ENCODE peak calls at places on chromosomes 5 and 9, in nine cellular contexts. One of them, this sample, is unnamed.

GRCh38 chr5:81751009-81751835 is at the start of gene SSBP2:
- DNase-seq in Calu3: peak; percentile 100
- DNase-seq in stimulated activated CD4-positive, alpha-beta T cell treated with anti-CD3 and anti-CD28 coated beads, Interleukin-4, amount 100 ng/mL, for 24 hours: peak; percentile 98
- DNase-seq in KG1: peak; percentile 100
- DNase-seq in NCI-H2081: peak; percentile 94
- DNase-seq in RWPE2: peak; percentile 98
- DNase-seq in breast epithelium: peak; percentile 100
- DNase-seq in nephron progenitor cell: peak; percentile 100
- DNase-seq in tibial artery: peak; percentile 99
- DNase-seq in this sample: peak; percentile 97

GRCh38 chr9:128504485-128505413 is at the start of gene GLE1:
- DNase-seq in KG1: peak; percentile 93
- DNase-seq in Calu3: peak; percentile 94
- DNase-seq in breast epithelium: peak; percentile 91
- DNase-seq in stimulated activated CD4-positive, alpha-beta T cell treated with anti-CD3 and anti-CD28 coated beads, Interleukin-4, amount 100 ng/mL, for 24 hours: peak; percentile 96
- DNase-seq in nephron progenitor cell: peak; percentile 99
- DNase-seq in RWPE2: peak; percentile 93
- DNase-seq in tibial artery: peak; percentile 93
- DNase-seq in NCI-H2081: peak; percentile 92
- DNase-seq in this sample: peak; percentile 94

GRCh38 chr9:18980124-18980660 is 52.8 kb downstream of the SAXO1 start:
- DNase-seq in KG1: no peak
- DNase-seq in breast epithelium: no peak
- DNase-seq in RWPE2: no peak
- DNase-seq in stimulated activated CD4-positive, alpha-beta T cell treated with anti-CD3 and anti-CD28 coated beads, Interleukin-4, amount 100 ng/mL, for 24 hours: no peak
- DNase-seq in tibial artery: no peak
- DNase-seq in Calu3: no peak
- DNase-seq in NCI-H2081: no peak
- DNase-seq in nephron progenitor cell: no peak
- DNase-seq in this sample: no peak

GRCh38 chr9:128712451-128713410 is 10.4 kb downstream of the PKN3 start:
- DNase-seq in Calu3: no peak
- DNase-seq in tibial artery: peak; percentile 10
- DNase-seq in nephron progenitor cell: no peak
- DNase-seq in RWPE2: peak; percentile 56
- DNase-seq in breast epithelium: no peak
- DNase-seq in stimulated activated CD4-positive, alpha-beta T cell treated with anti-CD3 and anti-CD28 coated beads, Interleukin-4, amount 100 ng/mL, for 24 hours: no peak
- DNase-seq in KG1: no peak
- DNase-seq in NCI-H2081: no peak
- DNase-seq in this sample: no peak

GRCh38 chr9:71783120-71783523 is 14.8 kb upstream of the CEMIP2 start:
- DNase-seq in KG1: no peak
- DNase-seq in Calu3: peak; percentile 34
- DNase-seq in tibial artery: no peak
- DNase-seq in stimulated activated CD4-positive, alpha-beta T cell treated with anti-CD3 and anti-CD28 coated beads, Interleukin-4, amount 100 ng/mL, for 24 hours: peak; percentile 89
- DNase-seq in breast epithelium: no peak
- DNase-seq in RWPE2: peak; percentile 62
- DNase-seq in NCI-H2081: peak; percentile 60
- DNase-seq in nephron progenitor cell: no peak
- DNase-seq in this sample: peak; percentile 44

GRCh38 chr5:101543780-101544179 is 640.7 kb upstream of the ST8SIA4 start:
- DNase-seq in Calu3: no peak
- DNase-seq in RWPE2: no peak
- DNase-seq in nephron progenitor cell: no peak
- DNase-seq in breast epithelium: no peak
- DNase-seq in KG1: no peak
- DNase-seq in NCI-H2081: no peak
- DNase-seq in tibial artery: no peak
- DNase-seq in stimulated activated CD4-positive, alpha-beta T cell treated with anti-CD3 and anti-CD28 coated beads, Interleukin-4, amount 100 ng/mL, for 24 hours: no peak
- DNase-seq in this sample: no peak

GRCh38 chr9:84122572-84122971 is 142.0 kb downstream of the RMI1 start:
- DNase-seq in breast epithelium: no peak
- DNase-seq in tibial artery: no peak
- DNase-seq in Calu3: no peak
- DNase-seq in KG1: no peak
- DNase-seq in nephron progenitor cell: no peak
- DNase-seq in RWPE2: no peak
- DNase-seq in stimulated activated CD4-positive, alpha-beta T cell treated with anti-CD3 and anti-CD28 coated beads, Interleukin-4, amount 100 ng/mL, for 24 hours: no peak
- DNase-seq in NCI-H2081: no peak
- DNase-seq in this sample: no peak

GRCh38 chr5:157681048-157681447 is 9.7 kb downstream of the C5orf52 start:
- DNase-seq in breast epithelium: no peak
- DNase-seq in NCI-H2081: no peak
- DNase-seq in tibial artery: no peak
- DNase-seq in stimulated activated CD4-positive, alpha-beta T cell treated with anti-CD3 and anti-CD28 coated beads, Interleukin-4, amount 100 ng/mL, for 24 hours: no peak
- DNase-seq in Calu3: no peak
- DNase-seq in RWPE2: no peak
- DNase-seq in KG1: no peak
- DNase-seq in nephron progenitor cell: no peak
- DNase-seq in this sample: no peak

GRCh38 chr5:72955143-72955767 is 586 bp upstream of the FCHO2 start:
- DNase-seq in RWPE2: no peak
- DNase-seq in nephron progenitor cell: peak; percentile 58
- DNase-seq in stimulated activated CD4-positive, alpha-beta T cell treated with anti-CD3 and anti-CD28 coated beads, Interleukin-4, amount 100 ng/mL, for 24 hours: no peak
- DNase-seq in KG1: no peak
- DNase-seq in Calu3: no peak
- DNase-seq in NCI-H2081: peak; percentile 42
- DNase-seq in breast epithelium: peak; percentile 71
- DNase-seq in tibial artery: no peak
- DNase-seq in this sample: no peak

GRCh38 chr9:126154869-126155268 is 171.8 kb upstream of the MVB12B start:
- DNase-seq in NCI-H2081: no peak
- DNase-seq in Calu3: no peak
- DNase-seq in RWPE2: no peak
- DNase-seq in stimulated activated CD4-positive, alpha-beta T cell treated with anti-CD3 and anti-CD28 coated beads, Interleukin-4, amount 100 ng/mL, for 24 hours: no peak
- DNase-seq in breast epithelium: no peak
- DNase-seq in nephron progenitor cell: no peak
- DNase-seq in tibial artery: no peak
- DNase-seq in KG1: no peak
- DNase-seq in this sample: no peak

GRCh38 chr5:51621156-51621555 is 237.9 kb downstream of the ISL1 start:
- DNase-seq in breast epithelium: no peak
- DNase-seq in KG1: no peak
- DNase-seq in nephron progenitor cell: no peak
- DNase-seq in NCI-H2081: no peak
- DNase-seq in stimulated activated CD4-positive, alpha-beta T cell treated with anti-CD3 and anti-CD28 coated beads, Interleukin-4, amount 100 ng/mL, for 24 hours: no peak
- DNase-seq in RWPE2: no peak
- DNase-seq in Calu3: no peak
- DNase-seq in tibial artery: no peak
- DNase-seq in this sample: no peak

GRCh38 chr5:25091917-25092316 is 447.1 kb upstream of the CDH10 start:
- DNase-seq in RWPE2: no peak
- DNase-seq in KG1: no peak
- DNase-seq in nephron progenitor cell: no peak
- DNase-seq in stimulated activated CD4-positive, alpha-beta T cell treated with anti-CD3 and anti-CD28 coated beads, Interleukin-4, amount 100 ng/mL, for 24 hours: no peak
- DNase-seq in NCI-H2081: no peak
- DNase-seq in tibial artery: no peak
- DNase-seq in breast epithelium: no peak
- DNase-seq in Calu3: no peak
- DNase-seq in this sample: no peak

GRCh38 chr5:171978016-171978415 is 28.4 kb downstream of the FBXW11 start:
- DNase-seq in NCI-H2081: no peak
- DNase-seq in RWPE2: no peak
- DNase-seq in KG1: no peak
- DNase-seq in breast epithelium: no peak
- DNase-seq in nephron progenitor cell: no peak
- DNase-seq in stimulated activated CD4-positive, alpha-beta T cell treated with anti-CD3 and anti-CD28 coated beads, Interleukin-4, amount 100 ng/mL, for 24 hours: no peak
- DNase-seq in Calu3: no peak
- DNase-seq in tibial artery: no peak
- DNase-seq in this sample: no peak

GRCh38 chr9:130333041-130334040 is 67.8 kb downstream of the HMCN2 start:
- DNase-seq in nephron progenitor cell: no peak
- DNase-seq in tibial artery: no peak
- DNase-seq in KG1: no peak
- DNase-seq in RWPE2: no peak
- DNase-seq in Calu3: no peak
- DNase-seq in stimulated activated CD4-positive, alpha-beta T cell treated with anti-CD3 and anti-CD28 coated beads, Interleukin-4, amount 100 ng/mL, for 24 hours: no peak
- DNase-seq in breast epithelium: no peak
- DNase-seq in NCI-H2081: peak; percentile 53
- DNase-seq in this sample: no peak

GRCh38 chr9:116860509-116861120 is 173.5 kb downstream of the TRIM32 start:
- DNase-seq in Calu3: peak; percentile 65
- DNase-seq in breast epithelium: peak; percentile 54
- DNase-seq in RWPE2: no peak
- DNase-seq in KG1: no peak
- DNase-seq in NCI-H2081: peak; percentile 40
- DNase-seq in stimulated activated CD4-positive, alpha-beta T cell treated with anti-CD3 and anti-CD28 coated beads, Interleukin-4, amount 100 ng/mL, for 24 hours: peak; percentile 16
- DNase-seq in tibial artery: peak; percentile 63
- DNase-seq in nephron progenitor cell: peak; percentile 81
- DNase-seq in this sample: peak; percentile 67

GRCh38 chr5:95857185-95857945 is 34.8 kb upstream of the GLRX start:
- DNase-seq in breast epithelium: peak; percentile 69
- DNase-seq in tibial artery: peak; percentile 94
- DNase-seq in stimulated activated CD4-positive, alpha-beta T cell treated with anti-CD3 and anti-CD28 coated beads, Interleukin-4, amount 100 ng/mL, for 24 hours: no peak
- DNase-seq in NCI-H2081: no peak
- DNase-seq in RWPE2: no peak
- DNase-seq in nephron progenitor cell: no peak
- DNase-seq in Calu3: no peak
- DNase-seq in KG1: no peak
- DNase-seq in this sample: no peak

GRCh38 chr5:30959238-30959637 is 234.2 kb upstream of the CDH6 start:
- DNase-seq in Calu3: no peak
- DNase-seq in RWPE2: no peak
- DNase-seq in stimulated activated CD4-positive, alpha-beta T cell treated with anti-CD3 and anti-CD28 coated beads, Interleukin-4, amount 100 ng/mL, for 24 hours: no peak
- DNase-seq in KG1: no peak
- DNase-seq in nephron progenitor cell: no peak
- DNase-seq in breast epithelium: no peak
- DNase-seq in NCI-H2081: no peak
- DNase-seq in tibial artery: no peak
- DNase-seq in this sample: no peak

GRCh38 chr9:7536310-7536939 is 263.2 kb downstream of the DMAC1 start:
- DNase-seq in KG1: peak; percentile 2
- DNase-seq in NCI-H2081: peak; percentile 62
- DNase-seq in RWPE2: no peak
- DNase-seq in stimulated activated CD4-positive, alpha-beta T cell treated with anti-CD3 and anti-CD28 coated beads, Interleukin-4, amount 100 ng/mL, for 24 hours: peak; percentile 30
- DNase-seq in breast epithelium: no peak
- DNase-seq in Calu3: peak; percentile 38
- DNase-seq in nephron progenitor cell: peak; percentile 40
- DNase-seq in tibial artery: peak; percentile 40
- DNase-seq in this sample: peak; percentile 41

GRCh38 chr9:124814178-124814535 is 37.2 kb downstream of the OLFML2A start:
- DNase-seq in NCI-H2081: no peak
- DNase-seq in Calu3: no peak
- DNase-seq in KG1: no peak
- DNase-seq in RWPE2: no peak
- DNase-seq in breast epithelium: no peak
- DNase-seq in stimulated activated CD4-positive, alpha-beta T cell treated with anti-CD3 and anti-CD28 coated beads, Interleukin-4, amount 100 ng/mL, for 24 hours: no peak
- DNase-seq in tibial artery: no peak
- DNase-seq in nephron progenitor cell: no peak
- DNase-seq in this sample: no peak

GRCh38 chr5:8457187-8458037 is 588.5 kb downstream of the MTRR start:
- DNase-seq in NCI-H2081: peak; percentile 100
- DNase-seq in stimulated activated CD4-positive, alpha-beta T cell treated with anti-CD3 and anti-CD28 coated beads, Interleukin-4, amount 100 ng/mL, for 24 hours: peak; percentile 90
- DNase-seq in KG1: no peak
- DNase-seq in Calu3: peak; percentile 95
- DNase-seq in nephron progenitor cell: no peak
- DNase-seq in breast epithelium: peak; percentile 88
- DNase-seq in tibial artery: peak; percentile 94
- DNase-seq in RWPE2: peak; percentile 94
- DNase-seq in this sample: peak; percentile 99